ENCODE peak calls at places on chromosomes 3 and 15, in five cellular contexts. K is OCI-LY7, F is GM23248, I is PC-3, V is SK-N-SH. H is an unnamed sample.

GRCh38 chr3:54322354-54322753 is 200.0 kb downstream of the CACNA2D3 start:
- DNase-seq in I (no peak), K (no peak), F (no peak), V (no peak), H (no peak)

GRCh38 chr3:140917769-140918168 is 23.9 kb upstream of the SLC25A36 start:
- DNase-seq in V (no peak), I (no peak), F (no peak), K (no peak), H (no peak)

GRCh38 chr3:136819784-136820640 is 1.1 kb downstream of the SLC35G2 start:
- DNase-seq in V (peak), I (peak), F (peak), K (no peak), H (peak)

GRCh38 chr3:195708626-195709481 is 11.9 kb upstream of the MUC20 start:
- DNase-seq in V (no peak), K (no peak), F (peak), I (no peak), H (no peak)

GRCh38 chr15:98628216-98628615 is 20.1 kb upstream of the IGF1R start:
- DNase-seq in K (no peak), I (no peak), F (peak), V (no peak), H (no peak)

GRCh38 chr15:29674661-29675533 is 147.4 kb downstream of the TJP1 start:
- DNase-seq in K (no peak), I (peak), F (peak), V (peak), H (peak)

GRCh38 chr3:192188218-192188835 is 539.0 kb downstream of the FGF12 start:
- DNase-seq in V (peak), I (peak), K (peak), F (peak), H (peak)

GRCh38 chr15:34708422-34708821 is 46.4 kb downstream of the GJD2 start:
- DNase-seq in V (peak), F (peak), I (peak), K (peak), H (peak)

GRCh38 chr3:20080956-20081554 is 40.8 kb downstream of the KAT2B start:
- DNase-seq in V (peak), K (no peak), F (no peak), I (peak), H (no peak)

GRCh38 chr3:195549931-195550519 is 6.9 kb upstream of the PPP1R2 start:
- DNase-seq in F (no peak), V (no peak), K (peak), I (no peak), H (no peak)

GRCh38 chr15:94546838-94547237 is 315.5 kb downstream of the MCTP2 start:
- DNase-seq in K (no peak), F (no peak), I (no peak), V (no peak), H (no peak)
- H3K4me3 ChIP-seq in K (no peak), F (no peak), I (no peak), V (no peak), H (no peak)

DNA sequence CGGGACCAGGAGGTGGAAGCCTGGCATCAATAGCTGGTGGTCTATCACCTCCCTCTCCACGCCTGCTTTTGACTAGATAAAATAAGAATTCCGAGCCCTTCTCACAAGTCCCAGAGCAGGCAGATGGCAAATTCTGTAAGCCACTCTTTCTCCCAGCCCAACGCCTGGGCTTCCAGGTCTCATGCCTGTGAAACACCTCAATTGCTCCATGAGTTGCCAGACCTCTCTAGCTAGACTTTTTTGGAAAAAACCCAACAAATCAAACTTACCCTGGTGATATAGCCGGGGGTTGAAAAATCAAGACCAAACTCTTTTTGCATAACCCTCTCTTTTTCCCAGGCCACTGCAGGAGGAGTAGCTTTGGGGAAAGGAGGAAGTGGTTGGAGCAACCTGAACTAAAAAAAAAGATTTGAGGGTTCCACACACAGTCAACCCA is 7.0 kb downstream of the BHLHE40 start:
- DNase-seq in K (no peak), V (no peak), F (no peak), I (peak), H (peak)
- H3K27ac ChIP-seq in K (no peak), V (peak), F (peak), I (peak), H (no peak)

GRCh38 chr3:150077107-150077506 is 106.4 kb upstream of the PFN2 start:
- DNase-seq in F (no peak), K (no peak), V (no peak), I (no peak), H (no peak)

GRCh38 chr3:150075417-150075865 is 104.7 kb upstream of the PFN2 start:
- DNase-seq in V (no peak), I (no peak), F (no peak), K (no peak), H (no peak)

GRCh38 chr3:150076443-150076842 is 105.7 kb upstream of the PFN2 start:
- DNase-seq in F (no peak), I (no peak), K (no peak), V (no peak), H (no peak)

GRCh38 chr3:150078983-150079739 is 108.5 kb upstream of the PFN2 start:
- DNase-seq in I (peak), F (peak), V (peak), K (no peak), H (no peak)

GRCh38 chr3:150077581-150078247 is 107.0 kb upstream of the PFN2 start:
- DNase-seq in K (no peak), V (no peak), F (peak), I (peak), H (no peak)
- TF ChIP-seq EZH2phosphoT487 in K (no peak), V (no peak), F (no peak), I (no peak), H (no peak)

DNA sequence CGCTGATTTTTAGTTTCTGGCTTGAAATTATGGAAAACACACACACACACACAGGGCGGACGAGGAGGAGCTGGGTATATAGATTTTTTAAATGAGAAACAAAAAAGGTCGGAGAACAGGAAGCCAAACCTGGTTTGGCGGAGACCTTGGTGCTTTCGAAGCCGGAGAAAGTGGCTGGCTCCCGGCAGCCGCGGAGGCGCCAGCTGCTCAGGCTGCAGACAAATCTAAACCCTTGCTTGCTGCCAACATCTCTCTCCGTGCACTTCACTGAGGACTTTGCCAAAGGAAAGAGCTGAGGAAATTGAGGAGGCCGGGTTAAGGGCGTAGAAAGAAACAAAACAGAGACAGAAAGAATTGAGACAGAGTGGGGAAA is 2.1 kb downstream of the ZIC1 start:
- DNase-seq in K (no peak), F (peak), V (no peak), I (no peak), H (peak)
- H3K4me3 ChIP-seq in K (no peak), F (peak), V (no peak), I (no peak), H (no peak)